ENCODE peak calls at places on chromosome 2, in four cellular contexts. Y is astrocyte of the spinal cord, B is body of pancreas, W is epithelial cell of proximal tubule. C is an unnamed sample.

GRCh38 chr2:219157396-219157795 is 3.2 kb downstream of the NHEJ1 start:
- DNase-seq in Y (no peak), B (no peak), W (no peak), C (no peak)

GRCh38 chr2:232460171-232460570 is 4.2 kb downstream of the ALPI start:
- DNase-seq in Y (no peak), B (no peak), W (no peak), C (no peak)

GRCh38 chr2:14633451-14634211 is 1.1 kb downstream of the LRATD1 start:
- DNase-seq in Y (no peak), B (peak), W (no peak), C (no peak)

GRCh38 chr2:232389327-232389726 is 10.8 kb downstream of the ALPP start:
- DNase-seq in Y (peak), B (no peak), W (no peak), C (no peak)

GRCh38 chr2:169007941-169008340 is 23.2 kb downstream of the ABCB11 start:
- DNase-seq in Y (no peak), B (no peak), W (no peak), C (no peak)

GRCh38 chr2:222295368-222296041 is 3.3 kb downstream of the PAX3 start:
- DNase-seq in Y (peak), B (no peak), W (no peak), C (no peak)

GRCh38 chr2:128495996-128496547 is 177.4 kb upstream of the HS6ST1 start:
- DNase-seq in Y (no peak), B (no peak), W (no peak), C (no peak)

GRCh38 chr2:121360566-121361300 is 75.7 kb upstream of the TFCP2L1 start:
- DNase-seq in Y (peak), B (peak), W (peak), C (no peak)

GRCh38 chr2:36539631-36540030 is 58.3 kb downstream of the FEZ2 start:
- DNase-seq in Y (no peak), B (no peak), W (no peak), C (no peak)

GRCh38 chr2:67790622-67791021 is 272.2 kb downstream of the C1D start:
- DNase-seq in Y (peak), B (no peak), W (peak), C (no peak)

GRCh38 chr2:240247868-240248820 is 107.7 kb upstream of the OTOS start:
- DNase-seq in Y (no peak), B (peak), W (no peak), C (no peak)

DNA sequence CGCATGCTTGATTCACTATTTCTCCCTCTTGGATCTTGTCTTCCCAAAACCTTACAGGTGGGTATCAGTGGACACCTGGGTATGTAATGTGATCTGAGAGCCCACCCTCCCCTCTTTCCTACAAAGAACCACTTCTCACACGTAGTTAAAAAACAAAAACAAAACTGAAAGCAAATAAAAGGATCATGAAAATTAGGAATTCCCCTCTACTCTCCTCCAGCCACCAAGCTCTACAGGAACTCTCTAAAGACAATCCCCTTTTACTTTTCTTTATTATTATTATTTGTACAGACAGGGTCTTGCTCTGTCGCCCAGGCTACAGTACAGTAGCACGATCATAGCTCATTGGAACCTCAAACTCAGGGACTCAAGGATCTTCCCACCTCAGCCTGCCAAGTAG is 40.8 kb upstream of the MYO1B start:
- DNase-seq in Y (no peak), B (no peak), W (no peak), C (no peak)
- H3K4me3 ChIP-seq in Y (no peak), B (no peak), W (no peak), C (no peak)

DNA sequence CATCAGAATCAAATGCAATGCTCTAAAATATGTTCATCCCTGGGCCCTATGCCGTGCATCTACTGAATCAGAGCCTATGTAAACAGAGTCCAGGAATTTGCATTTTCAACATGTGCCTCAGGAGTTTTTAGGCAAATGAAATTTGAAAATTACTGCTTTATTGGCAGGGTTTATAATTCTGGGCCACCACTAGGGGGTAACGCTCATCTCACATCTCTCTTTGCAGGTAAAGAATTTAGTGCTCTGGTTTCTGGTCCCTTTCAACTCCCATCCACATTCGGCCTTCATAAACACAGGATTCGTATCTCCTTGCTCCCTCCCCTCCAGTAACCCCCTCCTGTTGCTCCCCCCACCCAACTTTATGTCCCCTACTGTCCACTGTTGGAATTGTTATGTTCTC is 49.3 kb downstream of the LYPD6B start:
- DNase-seq in Y (no peak), B (no peak), W (no peak), C (no peak)
- TF ChIP-seq CTCF in Y (peak), B (peak), W (peak), C (peak)

DNA sequence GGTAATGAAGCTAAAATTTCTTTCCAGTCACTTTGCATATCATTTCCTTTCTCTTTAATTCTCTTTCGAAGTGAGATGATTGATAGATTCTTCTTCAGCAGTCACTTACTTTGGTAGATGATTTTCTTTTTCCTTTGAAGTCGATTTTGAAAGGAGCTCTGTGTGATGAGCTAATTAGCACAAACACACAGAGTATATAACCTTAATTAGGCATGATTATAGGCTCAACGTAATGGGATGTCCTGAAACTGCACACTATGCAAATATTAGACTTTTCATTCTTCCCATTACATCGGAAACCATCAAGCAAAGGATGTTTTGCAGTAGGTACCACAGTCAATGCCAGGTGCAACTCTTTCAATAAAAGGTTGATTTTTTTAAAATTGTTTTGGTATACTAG is 6.4 kb upstream of the CTLA4 start:
- DNase-seq in Y (no peak), B (no peak), W (no peak), C (no peak)
- H3K4me3 ChIP-seq in Y (no peak), B (no peak), W (no peak), C (no peak)

DNA sequence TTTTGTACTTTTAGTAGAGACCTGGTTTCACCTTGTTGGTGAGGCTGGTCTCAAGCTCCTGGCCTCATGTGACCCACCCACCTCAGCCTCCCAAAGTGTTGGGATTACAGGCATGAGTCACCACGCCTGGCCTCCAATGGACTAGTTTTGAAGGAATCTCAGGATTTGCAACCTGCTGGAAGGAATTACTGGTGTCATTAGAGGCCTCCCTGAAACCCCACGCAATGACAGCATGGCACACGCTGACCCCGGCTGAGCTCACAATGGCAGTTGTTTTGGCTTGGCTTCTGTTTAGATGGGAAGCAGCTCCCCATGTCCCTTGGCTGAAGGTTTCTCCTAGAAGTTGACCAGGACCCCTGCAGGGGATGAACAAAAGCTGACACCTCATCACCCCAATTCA is 23.1 kb upstream of the COPS8 start:
- DNase-seq in Y (no peak), B (no peak), W (no peak), C (no peak)
- TF ChIP-seq CTCF in Y (no peak), B (no peak), W (no peak), C (no peak)

GRCh38 chr2:152729844-152730243 is 11.4 kb downstream of the ARL6IP6 start:
- DNase-seq in Y (no peak), B (no peak), W (no peak), C (no peak)

GRCh38 chr2:152730591-152731333 is 12.3 kb downstream of the ARL6IP6 start:
- DNase-seq in Y (no peak), B (no peak), W (no peak), C (no peak)
- H3K4me3 ChIP-seq in Y (no peak), B (no peak), W (no peak), C (no peak)

GRCh38 chr2:64515075-64515474 is 9.1 kb upstream of the AFTPH start:
- DNase-seq in Y (no peak), B (no peak), W (no peak), C (no peak)
- TF ChIP-seq CTCF in Y (no peak), B (no peak), W (no peak), C (no peak)

GRCh38 chr2:216341151-216341550 is 31.1 kb downstream of the MARCHF4 start:
- DNase-seq in Y (peak), B (no peak), W (no peak), C (no peak)

GRCh38 chr2:216344206-216344957 is 27.9 kb downstream of the MARCHF4 start:
- DNase-seq in Y (peak), B (no peak), W (no peak), C (no peak)

GRCh38 chr2:216345846-216346245 is 26.4 kb downstream of the MARCHF4 start:
- DNase-seq in Y (no peak), B (no peak), W (no peak), C (no peak)

GRCh38 chr2:216344958-216345315 is 27.3 kb downstream of the MARCHF4 start:
- DNase-seq in Y (peak), B (no peak), W (no peak), C (no peak)

GRCh38 chr2:216343221-216343985 is 28.9 kb downstream of the MARCHF4 start:
- DNase-seq in Y (peak), B (no peak), W (no peak), C (no peak)
- H3K4me3 ChIP-seq in Y (no peak), B (no peak), W (no peak), C (no peak)

GRCh38 chr2:29207352-29207751 is 92.1 kb downstream of the CLIP4 start:
- DNase-seq in Y (no peak), B (no peak), W (no peak), C (no peak)

GRCh38 chr2:29206941-29207340 is 91.7 kb downstream of the CLIP4 start:
- DNase-seq in Y (no peak), B (no peak), W (no peak), C (no peak)

GRCh38 chr2:29212009-29212408 is 96.8 kb downstream of the CLIP4 start:
- DNase-seq in Y (no peak), B (no peak), W (no peak), C (no peak)

GRCh38 chr2:29213871-29214341 is 98.7 kb downstream of the CLIP4 start:
- DNase-seq in Y (no peak), B (no peak), W (no peak), C (no peak)

DNA sequence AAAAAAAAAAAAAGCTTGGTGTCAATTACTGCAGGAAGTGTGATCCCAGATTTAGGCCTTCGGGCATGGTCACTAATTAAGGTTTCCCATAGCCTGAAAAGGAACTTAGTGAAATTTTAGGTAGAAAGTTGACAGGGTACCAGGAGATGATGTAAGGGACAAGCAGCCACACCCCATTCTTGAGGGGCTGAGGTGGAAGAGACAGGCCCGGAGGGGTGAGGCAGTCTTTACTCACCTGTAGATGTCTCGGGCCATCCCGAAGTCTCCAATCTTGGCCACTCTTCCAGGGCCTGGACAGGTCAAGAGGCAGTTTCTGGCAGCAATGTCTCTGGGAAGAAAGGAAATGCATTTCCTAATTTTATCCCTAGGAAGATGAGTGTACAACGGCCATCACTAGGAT is 94.3 kb downstream of the CLIP4 start:
- DNase-seq in Y (no peak), B (no peak), W (no peak), C (no peak)
- TF ChIP-seq CTCF in Y (no peak), B (no peak), W (no peak), C (no peak)